ENCODE peak calls at places on chromosome 4, in eight cellular contexts. B is NCI-H2171 treated with DMSO at 0.1 percent for 48 hours, O is hypothalamus, I is HFFc6, H is GM19239, S is type B pancreatic cell, A is A549, G is SK-MEL-5. K is an unnamed sample.

GRCh38 chr4:136302566-136302965 is 1229.7 kb downstream of the PCDH18 start:
- DNase-seq in B (no peak), O (no peak), I (no peak), H (no peak), S (no peak), A (no peak), G (no peak), K (no peak)

GRCh38 chr4:82753725-82754410 is 44.7 kb downstream of the SCD5 start:
- DNase-seq in B (peak; percentile 91), O (no peak), I (no peak), H (no peak), S (no peak), A (no peak), G (no peak), K (no peak)

GRCh38 chr4:39456946-39457763 is 1.6 kb downstream of the RPL9 start:
- DNase-seq in B (no peak), O (no peak), I (no peak), H (no peak), S (no peak), A (no peak), G (no peak), K (no peak)

GRCh38 chr4:144295286-144295995 is 154.9 kb upstream of the GYPA start:
- DNase-seq in B (no peak), O (no peak), I (peak; percentile 1), H (no peak), S (no peak), A (no peak), G (no peak), K (no peak)

GRCh38 chr4:76706581-76706980 is 191.4 kb downstream of the SOWAHB start:
- DNase-seq in B (no peak), O (no peak), I (no peak), H (no peak), S (no peak), A (no peak), G (no peak), K (no peak)

GRCh38 chr4:104532677-104533076 is 38.0 kb upstream of the CXXC4 start:
- DNase-seq in B (no peak), O (no peak), I (no peak), H (no peak), S (no peak), A (no peak), G (no peak), K (no peak)

GRCh38 chr4:3415471-3416141 is 26.2 kb upstream of the HGFAC start:
- DNase-seq in B (no peak), O (no peak), I (no peak), H (no peak), S (peak; percentile 65), A (no peak), G (no peak), K (no peak)

GRCh38 chr4:100042235-100042634 is 92.2 kb upstream of the H2AZ1 start:
- DNase-seq in B (no peak), O (no peak), I (no peak), H (no peak), S (no peak), A (no peak), G (no peak), K (no peak)

GRCh38 chr4:173534439-173534838 is 4.4 kb upstream of the HAND2 start:
- DNase-seq in B (no peak), O (no peak), I (no peak), H (no peak), S (no peak), A (no peak), G (no peak), K (no peak)

GRCh38 chr4:146333187-146333894 is 119.0 kb downstream of the REELD1 start:
- DNase-seq in B (no peak), O (no peak), I (peak; percentile 71), H (peak; percentile 35), S (no peak), A (no peak), G (no peak), K (no peak)

GRCh38 chr4:7742807-7743158 is 196.9 kb downstream of the AFAP1 start:
- DNase-seq in B (no peak), O (no peak), I (no peak), H (no peak), S (no peak), A (no peak), G (no peak), K (no peak)

GRCh38 chr4:74057588-74057987 is 19.1 kb upstream of the CXCL3 start:
- DNase-seq in B (no peak), O (no peak), I (no peak), H (no peak), S (no peak), A (no peak), G (no peak), K (no peak)

GRCh38 chr4:152991361-152991760 is 55.2 kb downstream of the FHDC1 start:
- DNase-seq in B (peak; percentile 57), O (no peak), I (no peak), H (no peak), S (no peak), A (no peak), G (no peak), K (no peak)

GRCh38 chr4:158481811-158482210 is 39.9 kb upstream of the RXFP1 start:
- DNase-seq in B (no peak), O (no peak), I (no peak), H (no peak), S (no peak), A (no peak), G (no peak), K (no peak)

GRCh38 chr4:127268367-127268766 is 364.4 kb upstream of the INTU start:
- DNase-seq in B (no peak), O (no peak), I (no peak), H (no peak), S (no peak), A (no peak), G (no peak), K (no peak)

GRCh38 chr4:111930658-111931057 is 214.6 kb upstream of the FAM241A start:
- DNase-seq in B (no peak), O (no peak), I (no peak), H (peak; percentile 5), S (no peak), A (no peak), G (no peak), K (no peak)

GRCh38 chr4:2935762-2936743 is 27.2 kb downstream of the NOP14 start:
- DNase-seq in B (no peak), O (no peak), I (peak; percentile 46), H (no peak), S (no peak), A (no peak), G (no peak), K (no peak)

GRCh38 chr4:144712775-144713174 is 66.8 kb downstream of the HHIP start:
- DNase-seq in B (no peak), O (no peak), I (peak; percentile 8), H (no peak), S (no peak), A (no peak), G (no peak), K (no peak)

GRCh38 chr4:131644619-131645018 is 1504.5 kb upstream of the PCDH10 start:
- DNase-seq in B (peak; percentile 31), O (no peak), I (no peak), H (no peak), S (no peak), A (no peak), G (peak; percentile 67), K (no peak)

GRCh38 chr4:168881754-168882153 is 128.3 kb downstream of the CBR4 start:
- DNase-seq in B (no peak), O (no peak), I (no peak), H (no peak), S (no peak), A (no peak), G (no peak), K (no peak)

GRCh38 chr4:108043536-108043935 is 53.8 kb downstream of the HADH start:
- DNase-seq in B (no peak), O (no peak), I (no peak), H (no peak), S (no peak), A (no peak), G (no peak), K (no peak)

GRCh38 chr4:113540859-113541258 is 220.7 kb downstream of the CAMK2D start:
- DNase-seq in B (peak; percentile 46), O (no peak), I (no peak), H (no peak), S (no peak), A (no peak), G (no peak), K (no peak)

GRCh38 chr4:142845293-142846070 is 619 bp downstream of the INPP4B start:
- DNase-seq in B (no peak), O (peak; percentile 17), I (no peak), H (no peak), S (no peak), A (no peak), G (no peak), K (no peak)

GRCh38 chr4:126213996-126214395 is 899.2 kb downstream of the FAT4 start:
- DNase-seq in B (no peak), O (no peak), I (no peak), H (no peak), S (no peak), A (no peak), G (no peak), K (no peak)

GRCh38 chr4:26015133-26015651 is 101.2 kb downstream of the SMIM20 start:
- DNase-seq in B (no peak), O (no peak), I (peak; percentile 99), H (no peak), S (no peak), A (no peak), G (no peak), K (no peak)

GRCh38 chr4:7021355-7021754 is 21.8 kb upstream of the TADA2B start:
- DNase-seq in B (no peak), O (no peak), I (no peak), H (no peak), S (no peak), A (no peak), G (no peak), K (no peak)